ENCODE peak calls at places on chromosomes 11 and 22, in five cellular contexts. J is IMR-90, V is iPS DF 6.9, Z is endodermal cell, D is heart right ventricle. F is an unnamed sample. For H3K4me1, the result is how much of the 10 kb centered on the place peaks cover.

GRCh38 chr22:27473533-27473932 is 328.0 kb downstream of the MN1 start:
- DNase-seq in J (no peak), V (no peak), Z (peak), D (no peak), F (no peak)

GRCh38 chr11:76824980-76825725 is 35.6 kb upstream of the ACER3 start:
- DNase-seq in J (peak), V (no peak), Z (peak), D (no peak), F (no peak)

GRCh38 chr22:31177420-31178162 is 17.6 kb downstream of the RNF185 start:
- DNase-seq in J (peak), V (no peak), Z (no peak), D (no peak), F (no peak)

GRCh38 chr11:47946682-47947575 is 33.4 kb upstream of the PTPRJ start:
- DNase-seq in J (peak), V (no peak), Z (peak), D (peak), F (no peak)

GRCh38 chr22:41939981-41940852 is 6.7 kb downstream of the CENPM start:
- DNase-seq in J (no peak), V (no peak), Z (peak), D (no peak), F (no peak)

GRCh38 chr22:37337204-37337943 is 55.1 kb downstream of the CYTH4 start:
- DNase-seq in J (peak), V (no peak), Z (no peak), D (no peak), F (no peak)

GRCh38 chr11:131626761-131627160 is 256.3 kb downstream of the NTM start:
- DNase-seq in J (no peak), V (no peak), Z (no peak), D (no peak), F (no peak)

GRCh38 chr11:112012877-112013276 is 12.3 kb upstream of the DLAT start:
- DNase-seq in J (peak), V (no peak), Z (no peak), D (no peak), F (no peak)

GRCh38 chr22:43187171-43188099 is 501 bp upstream of the TTLL12 start:
- DNase-seq in J (peak), V (peak), Z (peak), D (peak), F (peak)

GRCh38 chr11:120929090-120929489 is 94.8 kb upstream of the TBCEL start:
- DNase-seq in J (no peak), V (no peak), Z (no peak), D (no peak), F (no peak)

GRCh38 chr11:112401036-112401769 is 140.5 kb upstream of the PLET1 start:
- DNase-seq in J (no peak), V (no peak), Z (no peak), D (no peak), F (no peak)

GRCh38 chr11:83951521-83951920 is 665.4 kb upstream of the CCDC90B start:
- DNase-seq in J (no peak), V (no peak), Z (no peak), D (no peak), F (no peak)

GRCh38 chr11:33701302-33701701 is 676 bp upstream of the C11orf91 start:
- DNase-seq in J (peak), V (no peak), Z (no peak), D (no peak), F (no peak)

GRCh38 chr11:71331631-71332030 is 79.3 kb upstream of the SHANK2 start:
- DNase-seq in J (no peak), V (no peak), Z (no peak), D (no peak), F (no peak)

GRCh38 chr11:79335681-79336080 is 105.1 kb downstream of the TENM4 start:
- DNase-seq in J (no peak), V (no peak), Z (no peak), D (no peak), F (no peak)

GRCh38 chr11:2466869-2467694 is 22.3 kb downstream of the KCNQ1 start:
- DNase-seq in J (no peak), V (no peak), Z (peak), D (no peak), F (peak)

GRCh38 chr11:119701591-119702260 is 27.3 kb downstream of the NECTIN1 start:
- DNase-seq in J (no peak), V (no peak), Z (no peak), D (no peak), F (no peak)

GRCh38 chr22:19002684-19003038 is 66.6 kb upstream of the PRODH start:
- DNase-seq in J (no peak), V (no peak), Z (no peak), D (no peak), F (no peak)

GRCh38 chr22:19001204-19001603 is 65.1 kb upstream of the PRODH start:
- DNase-seq in J (no peak), V (no peak), Z (no peak), D (no peak), F (no peak)

GRCh38 chr22:19004471-19004870 is 68.4 kb upstream of the PRODH start:
- DNase-seq in J (no peak), V (no peak), Z (no peak), D (no peak), F (no peak)

GRCh38 chr22:19003518-19003917 is 67.4 kb upstream of the PRODH start:
- DNase-seq in J (no peak), V (no peak), Z (no peak), D (no peak), F (no peak)

GRCh38 chr22:19005905-19006304 is 69.8 kb upstream of the PRODH start:
- DNase-seq in J (no peak), V (no peak), Z (no peak), D (no peak), F (no peak)
- H3K4me1 ChIP-seq in J (under half), V (under half), Z (under half), D (under half), F (under half)

GRCh38 chr11:12457030-12457600 is 79.7 kb downstream of the PARVA start:
- DNase-seq in J (peak), V (no peak), Z (peak), D (no peak), F (no peak)
- H3K4me1 ChIP-seq in J (under half), V (under half), Z (under half), D (half or more), F (under half)

GRCh38 chr22:40240671-40241070 is 62.9 kb downstream of the TNRC6B start:
- DNase-seq in J (no peak), V (no peak), Z (no peak), D (no peak), F (no peak)
- H3K4me1 ChIP-seq in J (under half), V (under half), Z (under half), D (half or more), F (under half)

GRCh38 chr11:65383778-65384177 is 1.3 kb upstream of the SLC25A45 start:
- DNase-seq in J (no peak), V (no peak), Z (peak), D (no peak), F (no peak)
- H3K4me1 ChIP-seq in J (under half), V (under half), Z (under half), D (half or more), F (under half)

GRCh38 chr11:110131386-110132123 is 38.4 kb downstream of the ZC3H12C start:
- DNase-seq in J (no peak), V (no peak), Z (no peak), D (no peak), F (peak)

GRCh38 chr11:110128161-110128560 is 35.0 kb downstream of the ZC3H12C start:
- DNase-seq in J (peak), V (peak), Z (peak), D (no peak), F (peak)

GRCh38 chr11:110134120-110134519 is 40.9 kb downstream of the ZC3H12C start:
- DNase-seq in J (no peak), V (no peak), Z (no peak), D (no peak), F (peak)

GRCh38 chr11:110133182-110133581 is 40.0 kb downstream of the ZC3H12C start:
- DNase-seq in J (no peak), V (no peak), Z (no peak), D (no peak), F (no peak)

DNA sequence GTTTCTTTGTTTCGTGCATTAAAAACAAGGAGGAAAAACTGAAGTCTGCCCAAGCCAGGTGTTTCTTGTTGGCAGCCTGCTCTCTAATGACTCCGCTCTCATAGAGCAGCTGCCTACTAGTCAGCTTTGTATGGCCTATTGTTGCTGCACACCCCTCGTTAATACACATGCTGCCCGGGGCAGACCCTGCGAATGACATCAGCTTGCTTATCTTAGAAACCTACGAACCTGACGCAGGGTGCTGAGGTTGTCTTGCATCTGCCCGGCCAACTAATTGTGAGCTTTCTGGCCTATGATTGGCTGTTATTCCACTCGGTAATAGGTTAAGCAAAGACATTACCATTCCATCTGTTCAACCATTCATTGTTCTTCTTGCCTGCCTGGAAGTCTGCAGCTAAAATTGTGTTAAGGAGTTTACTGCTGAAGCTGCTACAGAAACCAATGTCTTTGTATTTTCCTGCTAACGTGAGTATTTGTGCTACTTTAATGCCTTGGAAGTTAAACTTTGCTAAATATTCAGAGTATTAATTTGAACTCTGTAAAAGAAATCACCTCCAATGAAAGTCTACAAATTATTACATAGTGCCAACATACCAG is 37.5 kb downstream of the ZC3H12C start:
- DNase-seq in J (peak), V (no peak), Z (peak), D (no peak), F (peak)
- H3K4me1 ChIP-seq in J (under half), V (under half), Z (under half), D (under half), F (half or more)

GRCh38 chr11:85666687-85667086 is 1.8 kb upstream of the CREBZF start:
- DNase-seq in J (no peak), V (no peak), Z (no peak), D (no peak), F (no peak)

GRCh38 chr11:85668157-85668556 is 3.2 kb upstream of the CREBZF start:
- DNase-seq in J (no peak), V (no peak), Z (no peak), D (no peak), F (no peak)

GRCh38 chr11:85673422-85673821 is 8.5 kb upstream of the CREBZF start:
- DNase-seq in J (peak), V (no peak), Z (no peak), D (no peak), F (no peak)

DNA sequence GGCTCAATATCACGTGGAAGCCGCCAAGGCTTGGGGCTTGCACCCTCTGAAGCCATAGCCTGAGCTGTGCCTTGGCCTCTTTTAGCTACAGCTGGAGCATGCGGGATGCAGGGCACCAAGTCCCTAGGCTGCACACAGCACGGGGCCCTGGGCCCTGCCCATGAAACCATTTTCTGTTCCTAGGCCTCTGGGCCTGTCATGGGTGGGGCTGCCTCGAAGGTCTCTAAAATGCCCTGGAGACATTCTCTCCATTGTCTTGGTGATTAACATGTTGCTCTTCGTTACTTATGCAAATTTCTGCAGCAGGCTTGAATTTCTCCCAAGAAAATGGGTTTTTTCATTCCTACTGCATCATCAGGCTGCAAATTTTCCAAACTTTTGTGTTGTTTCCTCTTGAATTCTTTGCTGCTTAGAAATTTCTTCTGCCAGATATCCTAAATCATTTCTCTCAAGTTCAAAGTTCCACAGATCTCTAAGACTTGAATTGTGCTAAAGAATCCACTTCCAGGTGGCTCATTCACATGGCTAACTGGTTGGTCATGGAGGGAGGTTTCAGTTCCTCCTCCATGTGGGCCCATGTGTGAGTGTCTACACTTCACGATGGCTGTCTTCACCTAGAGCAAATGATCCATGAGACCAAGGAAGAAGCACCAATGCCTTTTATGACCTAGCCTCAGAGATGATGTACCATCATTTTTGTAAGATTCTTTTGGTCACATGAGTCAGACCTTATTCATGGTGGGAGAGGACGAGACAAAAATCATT is 7.4 kb upstream of the CREBZF start:
- DNase-seq in J (no peak), V (no peak), Z (no peak), D (no peak), F (no peak)
- H3K4me1 ChIP-seq in J (under half), V (under half), Z (under half), D (under half), F (under half)

GRCh38 chr22:19359554-19360299 is 68.2 kb upstream of the CLTCL1 start:
- DNase-seq in J (no peak), V (no peak), Z (no peak), D (no peak), F (no peak)
- H3K4me1 ChIP-seq in J (under half), V (under half), Z (under half), D (under half), F (under half)

GRCh38 chr11:85783758-85784157 is 27.2 kb downstream of the SYTL2 start:
- DNase-seq in J (no peak), V (no peak), Z (no peak), D (no peak), F (no peak)
- H3K4me1 ChIP-seq in J (under half), V (under half), Z (under half), D (under half), F (under half)

F was measured in HAP-1.